ENCODE peak calls at places on chromosomes 1 and 21, in eight cellular contexts. M, D, T, S, Z, K, L and U are unnamed samples.
A peak's percentile ranks its signal among the peaks of the same experiment; 100 is the strongest.

GRCh38 chr1:150094734-150095133 is 27.2 kb downstream of the VPS45 start:
- DNase-seq in M (no peak), D (no peak), T (no peak), S (no peak), Z (no peak), K (no peak), L (no peak), U (no peak)

GRCh38 chr1:150895618-150896017 is 8.7 kb downstream of the CTXND2 start:
- DNase-seq in M (no peak), D (no peak), T (no peak), S (peak; percentile 56), Z (peak; percentile 58), K (no peak), L (no peak), U (peak; percentile 22)

GRCh38 chr1:246801241-246802020 is 77.2 kb downstream of the SCCPDH start:
- DNase-seq in M (no peak), D (no peak), T (no peak), S (no peak), Z (no peak), K (no peak), L (no peak), U (peak; percentile 84)

GRCh38 chr21:20997308-20997632 is 939 bp upstream of the NCAM2 start:
- DNase-seq in M (no peak), D (no peak), T (no peak), S (no peak), Z (no peak), K (peak; percentile 2), L (no peak), U (no peak)

GRCh38 chr1:41765109-41765655 is 153.5 kb downstream of the HIVEP3 start:
- DNase-seq in M (no peak), D (no peak), T (no peak), S (no peak), Z (no peak), K (no peak), L (no peak), U (no peak)

GRCh38 chr1:100005424-100005823 is 35.6 kb downstream of the SLC35A3 start:
- DNase-seq in M (no peak), D (no peak), T (no peak), S (no peak), Z (no peak), K (no peak), L (no peak), U (no peak)

GRCh38 chr1:7632681-7633080 is 138.4 kb upstream of the VAMP3 start:
- DNase-seq in M (no peak), D (no peak), T (no peak), S (no peak), Z (no peak), K (no peak), L (no peak), U (no peak)

GRCh38 chr1:7929637-7930036 is 11.0 kb downstream of the TNFRSF9 start:
- DNase-seq in M (no peak), D (no peak), T (no peak), S (no peak), Z (no peak), K (no peak), L (no peak), U (no peak)

GRCh38 chr1:9842073-9842711 is 18.4 kb upstream of the CLSTN1 start:
- DNase-seq in M (no peak), D (no peak), T (no peak), S (no peak), Z (no peak), K (no peak), L (no peak), U (peak; percentile 92)

GRCh38 chr1:170670751-170671628 is 7.1 kb downstream of the PRRX1 start:
- DNase-seq in M (peak; percentile 86), D (no peak), T (peak; percentile 53), S (no peak), Z (no peak), K (peak; percentile 66), L (no peak), U (no peak)

GRCh38 chr1:869499-870244 is 54.1 kb upstream of the SAMD11 start:
- DNase-seq in M (peak; percentile 70), D (peak; percentile 21), T (peak; percentile 80), S (peak; percentile 67), Z (peak; percentile 26), K (peak; percentile 74), L (peak; percentile 81), U (peak; percentile 62)

GRCh38 chr1:56355918-56356317 is 223.4 kb downstream of the PLPP3 start:
- DNase-seq in M (no peak), D (no peak), T (no peak), S (no peak), Z (no peak), K (no peak), L (no peak), U (no peak)

GRCh38 chr1:56357931-56358783 is 221.2 kb downstream of the PLPP3 start:
- DNase-seq in M (no peak), D (no peak), T (no peak), S (no peak), Z (no peak), K (peak; percentile 68), L (no peak), U (no peak)

GRCh38 chr1:56356376-56356775 is 223.0 kb downstream of the PLPP3 start:
- DNase-seq in M (no peak), D (no peak), T (no peak), S (no peak), Z (no peak), K (no peak), L (no peak), U (no peak)

GRCh38 chr1:56359036-56359435 is 220.3 kb downstream of the PLPP3 start:
- DNase-seq in M (no peak), D (no peak), T (no peak), S (no peak), Z (no peak), K (no peak), L (no peak), U (no peak)

DNA sequence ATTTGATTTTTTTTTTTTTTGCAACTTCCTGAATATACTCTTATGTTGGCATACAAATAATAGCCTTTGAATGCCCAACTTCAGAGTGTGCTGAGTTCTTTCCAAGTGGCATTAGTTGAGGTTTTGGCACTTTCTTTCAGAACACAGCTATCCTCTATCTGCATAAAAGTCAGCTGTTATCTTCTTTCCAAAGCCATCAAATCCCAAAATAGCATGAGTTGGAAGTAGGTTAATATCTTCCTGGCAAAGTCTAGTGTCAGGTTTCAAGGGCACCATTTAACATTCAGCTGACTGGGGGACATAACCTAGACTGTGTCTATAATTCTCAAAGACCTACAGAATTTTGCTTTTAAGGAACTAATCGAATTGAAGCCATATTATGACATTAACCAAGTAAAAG is 223.9 kb downstream of the PLPP3 start:
- DNase-seq in M (no peak), D (no peak), T (no peak), S (no peak), Z (no peak), K (no peak), L (no peak), U (no peak)
- H3K27ac ChIP-seq in M (no peak overlapping the region), D (no peak overlapping the region), T (peak overlapping the region; percentile 63), S (no peak overlapping the region), Z (no peak overlapping the region), K (no peak overlapping the region), L (no peak overlapping the region), U (no peak overlapping the region)

DNA sequence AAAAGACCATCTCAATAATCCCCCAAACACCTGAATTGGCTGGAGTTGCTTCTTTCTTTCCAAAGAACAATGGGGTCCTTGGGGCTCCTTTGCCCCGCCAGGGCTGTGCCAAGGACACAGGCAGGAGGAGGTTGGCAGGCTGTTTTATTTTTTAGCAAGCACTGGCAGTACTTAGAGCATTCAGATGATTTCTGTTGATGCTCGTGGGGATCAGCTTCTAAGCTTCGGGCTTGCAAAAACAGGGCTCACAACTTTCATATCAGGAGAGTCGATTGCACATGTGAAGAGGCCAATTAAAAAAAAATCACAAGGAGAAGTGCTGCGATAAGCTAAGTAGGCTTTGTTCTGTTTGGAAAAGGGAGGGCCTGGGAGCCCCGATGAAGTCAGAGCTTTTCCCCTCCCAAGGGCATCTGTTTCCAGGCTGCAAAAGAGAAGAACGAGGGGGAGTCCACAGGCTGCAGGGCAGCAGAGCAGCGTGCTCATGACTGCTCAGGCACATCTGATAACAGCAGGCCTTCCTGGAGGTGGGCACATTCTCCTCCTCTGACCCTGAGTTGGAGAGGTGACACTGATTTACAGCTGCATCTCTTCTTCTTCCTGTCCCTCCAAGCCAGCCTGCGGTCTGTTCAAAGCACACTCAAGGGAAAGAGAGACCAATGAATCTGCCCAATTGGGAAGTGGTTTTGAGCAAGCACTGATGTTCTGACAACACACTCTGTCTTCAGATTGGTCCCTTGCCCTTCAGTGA is 27.3 kb upstream of the BCAR3 start:
- DNase-seq in M (peak; percentile 38), D (no peak), T (peak; percentile 44), S (peak; percentile 88), Z (no peak), K (peak; percentile 36), L (no peak), U (no peak)
- H3K27ac ChIP-seq in M (peak overlapping the region; percentile 62), D (no peak overlapping the region), T (peak overlapping the region; percentile 42), S (peak overlapping the region; percentile 53), Z (no peak overlapping the region), K (no peak overlapping the region), L (no peak overlapping the region), U (no peak overlapping the region)

GRCh38 chr1:19068639-19069276 is 112.3 kb upstream of the IFFO2 start:
- DNase-seq in M (no peak), D (no peak), T (no peak), S (no peak), Z (no peak), K (no peak), L (no peak), U (no peak)

GRCh38 chr1:19066248-19066873 is 109.9 kb upstream of the IFFO2 start:
- DNase-seq in M (no peak), D (no peak), T (no peak), S (no peak), Z (no peak), K (peak; percentile 75), L (no peak), U (no peak)

GRCh38 chr1:19066874-19067186 is 110.4 kb upstream of the IFFO2 start:
- DNase-seq in M (no peak), D (no peak), T (no peak), S (no peak), Z (no peak), K (peak; percentile 45), L (no peak), U (no peak)

GRCh38 chr1:19067912-19068638 is 111.6 kb upstream of the IFFO2 start:
- DNase-seq in M (no peak), D (no peak), T (no peak), S (no peak), Z (no peak), K (peak; percentile 45), L (no peak), U (no peak)

GRCh38 chr1:19067187-19067911 is 110.9 kb upstream of the IFFO2 start:
- DNase-seq in M (no peak), D (no peak), T (no peak), S (no peak), Z (no peak), K (peak; percentile 69), L (no peak), U (peak; percentile 33)
- H3K27ac ChIP-seq in M (no peak overlapping the region), D (no peak overlapping the region), T (no peak overlapping the region), S (no peak overlapping the region), Z (no peak overlapping the region), K (peak overlapping the region; percentile 91), L (no peak overlapping the region), U (no peak overlapping the region)

DNA sequence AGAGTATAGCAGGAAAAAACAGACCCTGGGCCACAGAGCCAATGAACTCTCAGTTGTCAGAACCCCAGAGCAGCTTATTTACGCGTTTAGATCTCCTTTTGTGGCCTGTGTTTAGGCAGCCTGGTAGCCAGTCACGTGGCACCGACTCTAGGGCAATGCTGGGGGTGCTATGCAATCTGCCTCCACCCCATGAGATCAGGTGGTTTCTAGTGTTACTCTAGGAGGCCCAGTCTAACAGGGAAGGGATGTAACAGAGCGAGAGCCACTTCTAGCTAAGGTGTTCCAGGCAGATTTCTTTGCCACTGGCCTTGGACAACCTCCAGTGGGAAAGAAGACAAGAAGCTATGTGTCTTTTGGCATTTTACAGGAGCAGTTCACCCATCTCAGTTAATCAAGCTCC is 12.0 kb upstream of the A3GALT2 start:
- DNase-seq in M (no peak), D (no peak), T (no peak), S (no peak), Z (no peak), K (peak; percentile 68), L (no peak), U (no peak)
- H3K27ac ChIP-seq in M (peak overlapping the region; percentile 53), D (peak overlapping the region; percentile 63), T (peak overlapping the region; percentile 60), S (peak overlapping the region; percentile 71), Z (no peak overlapping the region), K (peak overlapping the region; percentile 77), L (no peak overlapping the region), U (peak overlapping the region; percentile 80)